ENCODE peak calls at places on chromosome 4, in seven cellular contexts. One of them, this sample, is unnamed.

GRCh38 chr4:52368895-52369294 is 290.2 kb downstream of the USP46 start:
- DNase-seq in activated gamma-delta T cell treated with Interleukin-2 at 50 U/mL for 16 hours: no peak
- DNase-seq in hypothalamus: no peak
- DNase-seq in activated T-helper 9 cell treated with anti-CD3 and anti-CD28 coated beads, Interleukin-2, amount 50 U/mL, for 16 hours: no peak
- DNase-seq in AG04450: no peak
- DNase-seq in stimulated activated CD4-positive, alpha-beta T cell treated with anti-CD3 and anti-CD28 coated beads, Interleukin-2, amount 100 ng/mL, for 48 hours: no peak
- DNase-seq in left cardiac atrium: no peak
- DNase-seq in this sample: no peak

GRCh38 chr4:168421671-168422070 is 58.6 kb downstream of the DDX60L start:
- DNase-seq in activated gamma-delta T cell treated with Interleukin-2 at 50 U/mL for 16 hours: no peak
- DNase-seq in hypothalamus: no peak
- DNase-seq in activated T-helper 9 cell treated with anti-CD3 and anti-CD28 coated beads, Interleukin-2, amount 50 U/mL, for 16 hours: no peak
- DNase-seq in AG04450: no peak
- DNase-seq in stimulated activated CD4-positive, alpha-beta T cell treated with anti-CD3 and anti-CD28 coated beads, Interleukin-2, amount 100 ng/mL, for 48 hours: no peak
- DNase-seq in left cardiac atrium: no peak
- DNase-seq in this sample: peak; percentile 26

GRCh38 chr4:148196168-148196567 is 246.0 kb downstream of the NR3C2 start:
- DNase-seq in activated gamma-delta T cell treated with Interleukin-2 at 50 U/mL for 16 hours: no peak
- DNase-seq in hypothalamus: no peak
- DNase-seq in activated T-helper 9 cell treated with anti-CD3 and anti-CD28 coated beads, Interleukin-2, amount 50 U/mL, for 16 hours: no peak
- DNase-seq in AG04450: no peak
- DNase-seq in stimulated activated CD4-positive, alpha-beta T cell treated with anti-CD3 and anti-CD28 coated beads, Interleukin-2, amount 100 ng/mL, for 48 hours: no peak
- DNase-seq in left cardiac atrium: no peak
- DNase-seq in this sample: no peak

GRCh38 chr4:73661646-73662119 is 41.4 kb upstream of the RASSF6 start:
- DNase-seq in activated gamma-delta T cell treated with Interleukin-2 at 50 U/mL for 16 hours: no peak
- DNase-seq in hypothalamus: no peak
- DNase-seq in activated T-helper 9 cell treated with anti-CD3 and anti-CD28 coated beads, Interleukin-2, amount 50 U/mL, for 16 hours: no peak
- DNase-seq in AG04450: peak; percentile 96
- DNase-seq in stimulated activated CD4-positive, alpha-beta T cell treated with anti-CD3 and anti-CD28 coated beads, Interleukin-2, amount 100 ng/mL, for 48 hours: no peak
- DNase-seq in left cardiac atrium: no peak
- DNase-seq in this sample: peak; percentile 100

GRCh38 chr4:93828830-93829530 is 427 bp downstream of the ATOH1 start:
- DNase-seq in activated gamma-delta T cell treated with Interleukin-2 at 50 U/mL for 16 hours: no peak
- DNase-seq in hypothalamus: no peak
- DNase-seq in activated T-helper 9 cell treated with anti-CD3 and anti-CD28 coated beads, Interleukin-2, amount 50 U/mL, for 16 hours: no peak
- DNase-seq in AG04450: no peak
- DNase-seq in stimulated activated CD4-positive, alpha-beta T cell treated with anti-CD3 and anti-CD28 coated beads, Interleukin-2, amount 100 ng/mL, for 48 hours: no peak
- DNase-seq in left cardiac atrium: no peak
- DNase-seq in this sample: no peak

GRCh38 chr4:169620846-169621228 is 459 bp downstream of the CLCN3 start:
- DNase-seq in activated gamma-delta T cell treated with Interleukin-2 at 50 U/mL for 16 hours: peak; percentile 16
- DNase-seq in hypothalamus: no peak
- DNase-seq in activated T-helper 9 cell treated with anti-CD3 and anti-CD28 coated beads, Interleukin-2, amount 50 U/mL, for 16 hours: no peak
- DNase-seq in AG04450: no peak
- DNase-seq in stimulated activated CD4-positive, alpha-beta T cell treated with anti-CD3 and anti-CD28 coated beads, Interleukin-2, amount 100 ng/mL, for 48 hours: no peak
- DNase-seq in left cardiac atrium: no peak
- DNase-seq in this sample: no peak

GRCh38 chr4:91064157-91064853 is 937.1 kb downstream of the CCSER1 start:
- DNase-seq in activated gamma-delta T cell treated with Interleukin-2 at 50 U/mL for 16 hours: no peak
- DNase-seq in hypothalamus: no peak
- DNase-seq in activated T-helper 9 cell treated with anti-CD3 and anti-CD28 coated beads, Interleukin-2, amount 50 U/mL, for 16 hours: no peak
- DNase-seq in AG04450: no peak
- DNase-seq in stimulated activated CD4-positive, alpha-beta T cell treated with anti-CD3 and anti-CD28 coated beads, Interleukin-2, amount 100 ng/mL, for 48 hours: no peak
- DNase-seq in left cardiac atrium: no peak
- DNase-seq in this sample: peak; percentile 18

GRCh38 chr4:81030617-81031388 is at the start of gene BMP3:
- DNase-seq in activated gamma-delta T cell treated with Interleukin-2 at 50 U/mL for 16 hours: no peak
- DNase-seq in hypothalamus: no peak
- DNase-seq in activated T-helper 9 cell treated with anti-CD3 and anti-CD28 coated beads, Interleukin-2, amount 50 U/mL, for 16 hours: no peak
- DNase-seq in AG04450: no peak
- DNase-seq in stimulated activated CD4-positive, alpha-beta T cell treated with anti-CD3 and anti-CD28 coated beads, Interleukin-2, amount 100 ng/mL, for 48 hours: no peak
- DNase-seq in left cardiac atrium: peak; percentile 23
- DNase-seq in this sample: no peak

GRCh38 chr4:103046416-103047290 is 27.1 kb upstream of the SLC9B1 start:
- DNase-seq in activated gamma-delta T cell treated with Interleukin-2 at 50 U/mL for 16 hours: peak; percentile 35
- DNase-seq in hypothalamus: no peak
- DNase-seq in activated T-helper 9 cell treated with anti-CD3 and anti-CD28 coated beads, Interleukin-2, amount 50 U/mL, for 16 hours: peak; percentile 1
- DNase-seq in AG04450: no peak
- DNase-seq in stimulated activated CD4-positive, alpha-beta T cell treated with anti-CD3 and anti-CD28 coated beads, Interleukin-2, amount 100 ng/mL, for 48 hours: peak; percentile 11
- DNase-seq in left cardiac atrium: no peak
- DNase-seq in this sample: no peak

GRCh38 chr4:42483426-42484379 is 86.4 kb downstream of the SHISA3 start:
- DNase-seq in activated gamma-delta T cell treated with Interleukin-2 at 50 U/mL for 16 hours: no peak
- DNase-seq in hypothalamus: no peak
- DNase-seq in activated T-helper 9 cell treated with anti-CD3 and anti-CD28 coated beads, Interleukin-2, amount 50 U/mL, for 16 hours: no peak
- DNase-seq in AG04450: no peak
- DNase-seq in stimulated activated CD4-positive, alpha-beta T cell treated with anti-CD3 and anti-CD28 coated beads, Interleukin-2, amount 100 ng/mL, for 48 hours: no peak
- DNase-seq in left cardiac atrium: no peak
- DNase-seq in this sample: no peak

GRCh38 chr4:37976513-37976912 is 16.3 kb downstream of the PTTG2 start:
- DNase-seq in activated gamma-delta T cell treated with Interleukin-2 at 50 U/mL for 16 hours: no peak
- DNase-seq in hypothalamus: no peak
- DNase-seq in activated T-helper 9 cell treated with anti-CD3 and anti-CD28 coated beads, Interleukin-2, amount 50 U/mL, for 16 hours: no peak
- DNase-seq in AG04450: no peak
- DNase-seq in stimulated activated CD4-positive, alpha-beta T cell treated with anti-CD3 and anti-CD28 coated beads, Interleukin-2, amount 100 ng/mL, for 48 hours: no peak
- DNase-seq in left cardiac atrium: no peak
- DNase-seq in this sample: no peak